ENCODE peak calls at places on chromosomes 12 and 14, in five cellular contexts. One of them, this sample, is unnamed. For H3K4me1, the result is how much of the 10 kb centered on the place peaks cover.

GRCh38 chr14:61528591-61529021 is 166.7 kb upstream of the HIF1A start:
- DNase-seq in mesendoderm: no peak
- DNase-seq in fibroblast of lung: peak
- DNase-seq in left ventricle myocardium inferior: no peak
- DNase-seq in left lung: no peak
- DNase-seq in this sample: no peak

GRCh38 chr12:13112968-13113367 is 9.5 kb upstream of the GSG1 start:
- DNase-seq in mesendoderm: no peak
- DNase-seq in fibroblast of lung: no peak
- DNase-seq in left ventricle myocardium inferior: no peak
- DNase-seq in left lung: no peak
- DNase-seq in this sample: no peak

GRCh38 chr12:120965125-120965524 is 13.2 kb upstream of the HNF1A start:
- DNase-seq in mesendoderm: no peak
- DNase-seq in fibroblast of lung: no peak
- DNase-seq in left ventricle myocardium inferior: no peak
- DNase-seq in left lung: no peak
- DNase-seq in this sample: no peak

GRCh38 chr12:27193106-27193505 is 51.0 kb upstream of the STK38L start:
- DNase-seq in mesendoderm: no peak
- DNase-seq in fibroblast of lung: peak
- DNase-seq in left ventricle myocardium inferior: no peak
- DNase-seq in left lung: no peak
- DNase-seq in this sample: no peak

GRCh38 chr12:61757831-61758505 is 502.2 kb upstream of the USP15 start:
- DNase-seq in mesendoderm: no peak
- DNase-seq in fibroblast of lung: no peak
- DNase-seq in left ventricle myocardium inferior: no peak
- DNase-seq in left lung: no peak
- DNase-seq in this sample: no peak

GRCh38 chr12:15632708-15633107 is 156.5 kb downstream of the EPS8 start:
- DNase-seq in mesendoderm: no peak
- DNase-seq in fibroblast of lung: peak
- DNase-seq in left ventricle myocardium inferior: no peak
- DNase-seq in left lung: no peak
- DNase-seq in this sample: no peak

GRCh38 chr12:115763376-115763775 is 514.1 kb downstream of the MED13L start:
- DNase-seq in mesendoderm: no peak
- DNase-seq in fibroblast of lung: no peak
- DNase-seq in left ventricle myocardium inferior: no peak
- DNase-seq in left lung: no peak
- DNase-seq in this sample: no peak

GRCh38 chr14:56342419-56342901 is 224.2 kb downstream of the PELI2 start:
- DNase-seq in mesendoderm: no peak
- DNase-seq in fibroblast of lung: peak
- DNase-seq in left ventricle myocardium inferior: no peak
- DNase-seq in left lung: no peak
- DNase-seq in this sample: no peak

GRCh38 chr12:43795716-43796282 is 10.3 kb downstream of the TWF1 start:
- DNase-seq in mesendoderm: no peak
- DNase-seq in fibroblast of lung: no peak
- DNase-seq in left ventricle myocardium inferior: no peak
- DNase-seq in left lung: no peak
- DNase-seq in this sample: no peak

GRCh38 chr12:19997996-19998395 is 370.3 kb upstream of the PDE3A start:
- DNase-seq in mesendoderm: no peak
- DNase-seq in fibroblast of lung: no peak
- DNase-seq in left ventricle myocardium inferior: no peak
- DNase-seq in left lung: no peak
- DNase-seq in this sample: no peak

GRCh38 chr12:105270671-105271255 is 34.8 kb upstream of the APPL2 start:
- DNase-seq in mesendoderm: peak
- DNase-seq in fibroblast of lung: no peak
- DNase-seq in left ventricle myocardium inferior: no peak
- DNase-seq in left lung: no peak
- DNase-seq in this sample: no peak

GRCh38 chr12:98741229-98741614 is 96.1 kb downstream of the APAF1 start:
- DNase-seq in mesendoderm: no peak
- DNase-seq in fibroblast of lung: peak
- DNase-seq in left ventricle myocardium inferior: no peak
- DNase-seq in left lung: no peak
- DNase-seq in this sample: no peak

GRCh38 chr12:120346681-120347080 is 19.1 kb upstream of the PLA2G1B start:
- DNase-seq in mesendoderm: peak
- DNase-seq in fibroblast of lung: no peak
- DNase-seq in left ventricle myocardium inferior: no peak
- DNase-seq in left lung: no peak
- DNase-seq in this sample: no peak

GRCh38 chr12:76790564-76791552 is 26.9 kb downstream of the ZDHHC17 start:
- DNase-seq in mesendoderm: no peak
- DNase-seq in fibroblast of lung: no peak
- DNase-seq in left ventricle myocardium inferior: no peak
- DNase-seq in left lung: no peak
- DNase-seq in this sample: no peak

GRCh38 chr12:54865683-54866324 is 11.5 kb downstream of the MUCL1 start:
- DNase-seq in mesendoderm: no peak
- DNase-seq in fibroblast of lung: no peak
- DNase-seq in left ventricle myocardium inferior: no peak
- DNase-seq in left lung: no peak
- DNase-seq in this sample: no peak

GRCh38 chr14:91369628-91370445 is 47.8 kb downstream of the CCDC88C start:
- DNase-seq in mesendoderm: no peak
- DNase-seq in fibroblast of lung: no peak
- DNase-seq in left ventricle myocardium inferior: no peak
- DNase-seq in left lung: no peak
- DNase-seq in this sample: peak

GRCh38 chr14:91366749-91367148 is 50.9 kb downstream of the CCDC88C start:
- DNase-seq in mesendoderm: no peak
- DNase-seq in fibroblast of lung: no peak
- DNase-seq in left ventricle myocardium inferior: no peak
- DNase-seq in left lung: no peak
- DNase-seq in this sample: no peak

GRCh38 chr14:91371011-91371989 is 46.3 kb downstream of the CCDC88C start:
- DNase-seq in mesendoderm: no peak
- DNase-seq in fibroblast of lung: no peak
- DNase-seq in left ventricle myocardium inferior: no peak
- DNase-seq in left lung: no peak
- DNase-seq in this sample: no peak

GRCh38 chr14:91367173-91368171 is 50.1 kb downstream of the CCDC88C start:
- DNase-seq in mesendoderm: peak
- DNase-seq in fibroblast of lung: peak
- DNase-seq in left ventricle myocardium inferior: no peak
- DNase-seq in left lung: no peak
- DNase-seq in this sample: peak

GRCh38 chr14:91368681-91369416 is 48.8 kb downstream of the CCDC88C start:
- DNase-seq in mesendoderm: no peak
- DNase-seq in fibroblast of lung: no peak
- DNase-seq in left ventricle myocardium inferior: no peak
- DNase-seq in left lung: no peak
- DNase-seq in this sample: no peak
- H3K4me1 ChIP-seq in mesendoderm: under half
- H3K4me1 ChIP-seq in fibroblast of lung: under half
- H3K4me1 ChIP-seq in left ventricle myocardium inferior: under half
- H3K4me1 ChIP-seq in left lung: under half
- H3K4me1 ChIP-seq in this sample: half or more

DNA sequence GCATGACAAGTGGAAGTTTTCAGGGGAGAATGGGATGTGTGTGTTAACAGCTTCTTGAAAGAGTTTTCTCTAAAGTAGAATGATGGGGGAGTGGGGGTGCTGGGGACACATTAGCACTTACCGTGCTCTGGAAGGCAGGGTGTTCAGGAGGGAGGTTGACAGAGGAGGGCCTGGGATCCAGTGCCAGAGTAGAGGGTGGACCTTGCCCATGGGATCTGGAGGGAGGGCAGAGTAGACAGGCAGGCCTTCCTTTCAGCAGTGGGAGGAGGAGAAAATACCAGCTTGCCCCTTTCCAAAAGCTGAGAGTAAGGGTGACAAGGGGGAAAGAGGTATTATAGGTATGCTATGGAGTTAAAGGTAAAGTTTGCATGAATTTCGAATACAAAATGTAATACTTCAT is 40.1 kb downstream of the TRAF3 start:
- DNase-seq in mesendoderm: no peak
- DNase-seq in fibroblast of lung: no peak
- DNase-seq in left ventricle myocardium inferior: no peak
- DNase-seq in left lung: no peak
- DNase-seq in this sample: no peak
- H3K4me1 ChIP-seq in mesendoderm: under half
- H3K4me1 ChIP-seq in fibroblast of lung: under half
- H3K4me1 ChIP-seq in left ventricle myocardium inferior: under half
- H3K4me1 ChIP-seq in left lung: under half
- H3K4me1 ChIP-seq in this sample: under half

GRCh38 chr14:58098507-58098906 is 53.5 kb downstream of the ARMH4 start:
- DNase-seq in mesendoderm: peak
- DNase-seq in fibroblast of lung: no peak
- DNase-seq in left ventricle myocardium inferior: no peak
- DNase-seq in left lung: no peak
- DNase-seq in this sample: no peak

GRCh38 chr14:58104808-58105207 is 47.2 kb downstream of the ARMH4 start:
- DNase-seq in mesendoderm: no peak
- DNase-seq in fibroblast of lung: peak
- DNase-seq in left ventricle myocardium inferior: no peak
- DNase-seq in left lung: no peak
- DNase-seq in this sample: no peak

GRCh38 chr14:58096731-58097130 is 55.3 kb downstream of the ARMH4 start:
- DNase-seq in mesendoderm: no peak
- DNase-seq in fibroblast of lung: no peak
- DNase-seq in left ventricle myocardium inferior: no peak
- DNase-seq in left lung: no peak
- DNase-seq in this sample: no peak

GRCh38 chr14:58099682-58100081 is 52.3 kb downstream of the ARMH4 start:
- DNase-seq in mesendoderm: no peak
- DNase-seq in fibroblast of lung: no peak
- DNase-seq in left ventricle myocardium inferior: no peak
- DNase-seq in left lung: no peak
- DNase-seq in this sample: no peak

GRCh38 chr14:58100735-58101368 is 51.2 kb downstream of the ARMH4 start:
- DNase-seq in mesendoderm: no peak
- DNase-seq in fibroblast of lung: peak
- DNase-seq in left ventricle myocardium inferior: no peak
- DNase-seq in left lung: no peak
- DNase-seq in this sample: no peak
- H3K4me1 ChIP-seq in mesendoderm: under half
- H3K4me1 ChIP-seq in fibroblast of lung: under half
- H3K4me1 ChIP-seq in left ventricle myocardium inferior: half or more
- H3K4me1 ChIP-seq in left lung: under half
- H3K4me1 ChIP-seq in this sample: under half

DNA sequence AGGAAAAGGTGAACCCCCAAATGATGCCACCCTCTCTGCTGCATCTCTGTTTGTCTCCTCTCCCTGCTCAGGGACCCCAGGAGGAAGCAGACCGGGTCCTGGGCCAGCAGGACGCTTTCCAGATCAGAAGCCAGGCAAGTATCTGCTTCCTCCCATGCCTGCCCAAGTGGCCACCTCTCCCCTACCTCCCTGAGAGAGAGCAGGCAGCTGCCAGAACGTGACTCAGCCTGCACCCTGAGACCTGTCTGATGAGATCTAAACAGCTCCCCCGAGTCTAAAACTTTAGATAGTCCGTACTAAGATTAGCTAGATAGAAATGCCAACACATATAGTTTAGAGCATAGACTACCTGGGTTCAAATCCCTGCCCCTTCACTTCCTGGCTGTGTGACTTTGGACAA is 31.2 kb upstream of the OAS1 start:
- DNase-seq in mesendoderm: no peak
- DNase-seq in fibroblast of lung: no peak
- DNase-seq in left ventricle myocardium inferior: no peak
- DNase-seq in left lung: no peak
- DNase-seq in this sample: no peak
- H3K4me1 ChIP-seq in mesendoderm: under half
- H3K4me1 ChIP-seq in fibroblast of lung: under half
- H3K4me1 ChIP-seq in left ventricle myocardium inferior: under half
- H3K4me1 ChIP-seq in left lung: under half
- H3K4me1 ChIP-seq in this sample: under half

GRCh38 chr14:68759912-68760311 is 33.0 kb downstream of the ZFP36L1 start:
- DNase-seq in mesendoderm: no peak
- DNase-seq in fibroblast of lung: no peak
- DNase-seq in left ventricle myocardium inferior: no peak
- DNase-seq in left lung: no peak
- DNase-seq in this sample: no peak

GRCh38 chr14:68762944-68763831 is 29.7 kb downstream of the ZFP36L1 start:
- DNase-seq in mesendoderm: peak
- DNase-seq in fibroblast of lung: peak
- DNase-seq in left ventricle myocardium inferior: peak
- DNase-seq in left lung: no peak
- DNase-seq in this sample: no peak

GRCh38 chr14:68760771-68761170 is 32.1 kb downstream of the ZFP36L1 start:
- DNase-seq in mesendoderm: no peak
- DNase-seq in fibroblast of lung: no peak
- DNase-seq in left ventricle myocardium inferior: no peak
- DNase-seq in left lung: no peak
- DNase-seq in this sample: no peak

GRCh38 chr14:68759017-68759569 is 33.8 kb downstream of the ZFP36L1 start:
- DNase-seq in mesendoderm: no peak
- DNase-seq in fibroblast of lung: no peak
- DNase-seq in left ventricle myocardium inferior: no peak
- DNase-seq in left lung: no peak
- DNase-seq in this sample: no peak

GRCh38 chr14:68761391-68761790 is 31.5 kb downstream of the ZFP36L1 start:
- DNase-seq in mesendoderm: no peak
- DNase-seq in fibroblast of lung: no peak
- DNase-seq in left ventricle myocardium inferior: no peak
- DNase-seq in left lung: no peak
- DNase-seq in this sample: no peak
- H3K4me1 ChIP-seq in mesendoderm: under half
- H3K4me1 ChIP-seq in fibroblast of lung: under half
- H3K4me1 ChIP-seq in left ventricle myocardium inferior: half or more
- H3K4me1 ChIP-seq in left lung: under half
- H3K4me1 ChIP-seq in this sample: under half

This sample was measured in effector memory CD4-positive, alpha-beta T cell.